ENCODE peak calls at places on chromosome 4, in ten cellular contexts. B is H4; H is Daoy; Y is activated T-cell treated with anti-CD3 and anti-CD28 coated beads, Interleukin-2, amount 50 U/mL, for 72 hours; C is NCI-H1092 treated with DMSO at 0.1 percent for 48 hours; T is ureter; O is stimulated activated CD4-positive, alpha-beta T cell treated with anti-CD3 and anti-CD28 coated beads, Interleukin-12 subunit alpha, Interleukin-12 subunit beta, amount 100 ng/mL, for 48 hours; V is astrocyte; A is NCI-H510A; X is neural crest cell. S is an unnamed sample.

GRCh38 chr4:183080372-183081115 is 18.5 kb upstream of the WWC2 start:
- DNase-seq in Y (no peak), H (no peak), A (no peak), V (no peak), X (no peak), O (no peak), T (no peak), B (no peak), C (no peak), S (no peak)

GRCh38 chr4:10118355-10119004 is 1.9 kb upstream of the WDR1 start:
- DNase-seq in H (no peak), O (no peak), X (no peak), Y (peak; percentile 31), B (no peak), A (no peak), T (no peak), C (no peak), V (no peak), S (no peak)

GRCh38 chr4:32025840-32026459 is 1305.8 kb downstream of the PCDH7 start:
- DNase-seq in B (no peak), X (no peak), T (no peak), A (no peak), C (no peak), O (no peak), H (no peak), V (peak; percentile 45), Y (no peak), S (no peak)

GRCh38 chr4:10529891-10530786 is 72.9 kb upstream of the ZNF518B start:
- DNase-seq in O (no peak), B (no peak), V (peak; percentile 6), H (peak; percentile 42), C (no peak), A (no peak), X (no peak), T (no peak), Y (no peak), S (no peak)

GRCh38 chr4:113761682-113762060 is at the start of gene CAMK2D:
- DNase-seq in Y (peak; percentile 86), V (peak; percentile 86), A (peak; percentile 53), H (peak; percentile 76), X (peak; percentile 69), B (peak; percentile 87), T (peak; percentile 94), O (peak; percentile 81), C (peak; percentile 95), S (peak; percentile 29)

GRCh38 chr4:120720354-120720753 is 202.2 kb downstream of the PRDM5 start:
- DNase-seq in V (no peak), Y (no peak), B (no peak), X (no peak), T (no peak), C (no peak), H (no peak), A (no peak), O (no peak), S (no peak)

GRCh38 chr4:119525771-119526712 is 102.6 kb downstream of the PDE5A start:
- DNase-seq in V (peak; percentile 60), T (no peak), H (no peak), C (no peak), O (no peak), Y (no peak), A (no peak), X (no peak), B (no peak), S (no peak)

GRCh38 chr4:95510145-95510544 is 38.6 kb downstream of the UNC5C start:
- DNase-seq in X (no peak), T (no peak), A (no peak), B (peak; percentile 14), O (no peak), Y (no peak), H (no peak), C (peak; percentile 19), V (peak; percentile 16), S (no peak)

GRCh38 chr4:140149851-140150635 is 3.9 kb downstream of the MAML3 start:
- DNase-seq in B (peak; percentile 48), T (peak; percentile 89), C (peak; percentile 64), H (peak; percentile 58), A (peak; percentile 65), Y (peak; percentile 65), V (peak; percentile 53), O (no peak), X (peak; percentile 36), S (no peak)

GRCh38 chr4:125266901-125267601 is 47.7 kb upstream of the FAT4 start:
- DNase-seq in T (no peak), H (no peak), C (no peak), Y (no peak), O (no peak), V (peak; percentile 49), A (no peak), X (no peak), B (no peak), S (no peak)

GRCh38 chr4:16550488-16550980 is 324.3 kb upstream of the TAPT1 start:
- DNase-seq in Y (no peak), V (no peak), A (no peak), T (no peak), H (no peak), B (no peak), O (no peak), X (no peak), C (no peak), S (no peak)

GRCh38 chr4:95288552-95288951 is 260.2 kb downstream of the UNC5C start:
- DNase-seq in H (peak; percentile 2), Y (no peak), O (no peak), V (peak; percentile 37), C (no peak), T (no peak), A (no peak), B (no peak), X (no peak), S (no peak)

GRCh38 chr4:108821056-108821925 is 58.4 kb upstream of the ETNPPL start:
- DNase-seq in X (no peak), H (no peak), C (no peak), T (no peak), V (peak; percentile 11), Y (no peak), A (no peak), O (no peak), B (no peak), S (no peak)

GRCh38 chr4:107734120-107734519 is 14.1 kb upstream of the PAPSS1 start:
- DNase-seq in C (no peak), O (no peak), H (no peak), Y (no peak), A (no peak), T (no peak), B (no peak), X (no peak), V (no peak), S (no peak)

GRCh38 chr4:176660561-176660960 is 132.2 kb downstream of the VEGFC start:
- DNase-seq in Y (no peak), C (no peak), X (no peak), O (no peak), T (no peak), V (no peak), H (no peak), B (no peak), A (no peak), S (no peak)

GRCh38 chr4:47032405-47033106 is 1.2 kb downstream of the GABRB1 start:
- DNase-seq in Y (peak; percentile 70), O (peak; percentile 25), B (peak; percentile 74), T (no peak), C (peak; percentile 33), A (peak; percentile 14), X (peak; percentile 78), V (peak; percentile 45), H (peak; percentile 79), S (no peak)

GRCh38 chr4:164876680-164877324 is at the start of gene APELA:
- DNase-seq in A (peak; percentile 1), C (no peak), V (no peak), B (peak; percentile 22), O (no peak), X (no peak), T (no peak), Y (no peak), H (peak; percentile 2), S (no peak)

GRCh38 chr4:184205243-184205642 is 12.4 kb downstream of the ENPP6 start:
- DNase-seq in H (no peak), X (no peak), C (no peak), V (no peak), T (no peak), Y (no peak), B (no peak), O (no peak), A (no peak), S (no peak)

GRCh38 chr4:56626963-56627362 is 54.1 kb downstream of the HOPX start:
- DNase-seq in X (no peak), T (no peak), V (no peak), C (no peak), B (no peak), Y (no peak), H (no peak), A (no peak), O (no peak), S (no peak)

GRCh38 chr4:52833941-52834525 is 28.1 kb upstream of the RASL11B start:
- DNase-seq in V (peak; percentile 61), H (no peak), B (no peak), A (no peak), O (no peak), Y (no peak), T (no peak), C (no peak), X (no peak), S (no peak)

GRCh38 chr4:174255790-174256189 is 27.7 kb downstream of the FBXO8 start:
- DNase-seq in B (peak; percentile 90), Y (no peak), C (no peak), V (peak; percentile 86), H (peak; percentile 22), X (no peak), A (no peak), T (no peak), O (no peak), S (peak; percentile 19)

GRCh38 chr4:83599183-83599582 is 63.3 kb downstream of the GPAT3 start:
- DNase-seq in O (no peak), B (peak; percentile 38), A (peak; percentile 7), V (peak; percentile 39), T (no peak), C (no peak), Y (no peak), H (peak; percentile 1), X (no peak), S (no peak)

GRCh38 chr4:147714575-147715401 is 17.1 kb upstream of the ARHGAP10 start:
- DNase-seq in A (no peak), Y (no peak), B (peak; percentile 18), O (no peak), X (no peak), C (no peak), T (no peak), V (peak; percentile 91), H (peak; percentile 37), S (no peak)

GRCh38 chr4:37717575-37717974 is 31.4 kb upstream of the RELL1 start:
- DNase-seq in A (no peak), Y (peak; percentile 21), V (peak; percentile 63), C (no peak), T (no peak), O (no peak), X (no peak), B (peak; percentile 51), H (peak; percentile 71), S (no peak)

GRCh38 chr4:77817304-77818076 is 1.7 kb downstream of the CNOT6L start:
- DNase-seq in X (no peak), C (no peak), Y (no peak), V (peak; percentile 30), B (no peak), T (no peak), A (peak; percentile 0), H (no peak), O (no peak), S (no peak)

GRCh38 chr4:74054483-74055032 is 16.1 kb upstream of the CXCL3 start:
- DNase-seq in H (no peak), Y (no peak), V (no peak), X (no peak), O (no peak), T (no peak), B (no peak), A (peak; percentile 43), C (peak; percentile 33), S (peak; percentile 72)

GRCh38 chr4:138977525-138977924 is 38.1 kb upstream of the NOCT start:
- DNase-seq in C (no peak), X (no peak), T (no peak), H (no peak), B (no peak), A (no peak), Y (no peak), O (no peak), V (no peak), S (no peak)

GRCh38 chr4:179893967-179894590 is 2349.1 kb upstream of the TENM3 start:
- DNase-seq in X (no peak), C (no peak), Y (no peak), T (no peak), B (no peak), A (no peak), O (no peak), V (peak; percentile 20), H (no peak), S (no peak)